ENCODE peak calls at places on chromosome 21, in eight cellular contexts. E, Z, J, T, A, P, O and B are unnamed samples.

GRCh38 chr21:39650801-39651200 is 38.1 kb downstream of the B3GALT5 start:
- DNase-seq in E (no peak), P (no peak), Z (no peak), A (no peak), T (no peak), J (no peak), O (no peak), B (no peak)

GRCh38 chr21:38938343-38938742 is 132.6 kb downstream of the ETS2 start:
- DNase-seq in T (no peak), P (peak; percentile 37), O (no peak), J (no peak), E (peak; percentile 33), Z (peak; percentile 34), A (no peak), B (no peak)

GRCh38 chr21:38268859-38269566 is 12.2 kb downstream of the KCNJ15 start:
- DNase-seq in P (no peak), J (no peak), A (no peak), T (no peak), O (no peak), Z (no peak), E (peak; percentile 86), B (no peak)

GRCh38 chr21:17560377-17560776 is 47.5 kb downstream of the CXADR start:
- DNase-seq in T (no peak), E (no peak), A (no peak), Z (no peak), O (no peak), J (no peak), P (peak; percentile 5), B (no peak)

GRCh38 chr21:39454949-39455668 is 3.3 kb downstream of the SH3BGR start:
- DNase-seq in Z (no peak), A (no peak), O (no peak), E (no peak), P (no peak), J (no peak), T (no peak), B (no peak)

GRCh38 chr21:34882719-34883131 is 166.4 kb downstream of the RUNX1 start:
- DNase-seq in P (no peak), E (no peak), J (no peak), T (no peak), A (no peak), Z (no peak), O (no peak), B (no peak)

GRCh38 chr21:25639167-25639921 is at the start of gene JAM2:
- DNase-seq in O (peak; percentile 75), J (peak; percentile 66), T (peak; percentile 26), A (peak; percentile 67), Z (peak; percentile 36), E (peak; percentile 46), P (peak; percentile 16), B (peak; percentile 80)

GRCh38 chr21:35217504-35218060 is 168.5 kb upstream of the RUNX1 start:
- DNase-seq in O (peak; percentile 45), A (no peak), J (no peak), E (peak; percentile 46), T (no peak), P (peak; percentile 82), Z (peak; percentile 82), B (no peak)

GRCh38 chr21:29849735-29850176 is 90.0 kb downstream of the GRIK1 start:
- DNase-seq in A (no peak), E (peak; percentile 70), T (peak; percentile 8), P (peak; percentile 42), O (peak; percentile 68), J (no peak), Z (peak; percentile 74), B (peak; percentile 26)

GRCh38 chr21:18832081-18832670 is 428.6 kb upstream of the TMPRSS15 start:
- DNase-seq in E (no peak), J (no peak), Z (no peak), T (no peak), A (no peak), P (no peak), O (no peak), B (no peak)

GRCh38 chr21:14603202-14603601 is 57.1 kb upstream of the SAMSN1 start:
- DNase-seq in P (no peak), T (no peak), A (no peak), J (no peak), E (no peak), Z (peak; percentile 52), O (no peak), B (no peak)

GRCh38 chr21:17387030-17387617 is 125.7 kb upstream of the CXADR start:
- DNase-seq in T (peak; percentile 33), E (peak; percentile 75), Z (peak; percentile 79), P (peak; percentile 48), A (no peak), O (no peak), J (peak; percentile 51), B (no peak)

GRCh38 chr21:31446206-31446900 is 102.3 kb upstream of the TIAM1 start:
- DNase-seq in P (no peak), T (peak; percentile 44), J (peak; percentile 63), E (peak; percentile 73), O (no peak), Z (no peak), A (no peak), B (no peak)

GRCh38 chr21:29418813-29419212 is 120.1 kb downstream of the BACH1 start:
- DNase-seq in J (no peak), P (no peak), T (no peak), E (no peak), Z (no peak), A (no peak), O (no peak), B (no peak)

GRCh38 chr21:28396421-28396820 is 596.3 kb downstream of the LTN1 start:
- DNase-seq in E (no peak), A (no peak), O (no peak), T (no peak), P (no peak), J (no peak), Z (no peak), B (no peak)

GRCh38 chr21:37582613-37583012 is 216.0 kb downstream of the DYRK1A start:
- DNase-seq in A (no peak), E (peak; percentile 73), P (peak; percentile 26), J (no peak), T (no peak), O (no peak), Z (peak; percentile 81), B (no peak)

GRCh38 chr21:38342734-38343133 is 85.9 kb downstream of the KCNJ15 start:
- DNase-seq in E (no peak), O (no peak), P (no peak), Z (no peak), J (no peak), T (no peak), A (no peak), B (peak; percentile 32)

GRCh38 chr21:16072692-16073091 is 342.9 kb downstream of the USP25 start:
- DNase-seq in P (no peak), A (no peak), J (no peak), O (no peak), T (no peak), Z (peak; percentile 90), E (no peak), B (no peak)

GRCh38 chr21:29501451-29501850 is 202.7 kb downstream of the BACH1 start:
- DNase-seq in J (no peak), T (no peak), O (no peak), A (no peak), P (no peak), Z (peak; percentile 95), E (no peak), B (no peak)

GRCh38 chr21:37827878-37828277 is 88.4 kb downstream of the KCNJ6 start:
- DNase-seq in P (no peak), E (no peak), T (no peak), J (no peak), Z (no peak), O (no peak), A (no peak), B (no peak)

DNA sequence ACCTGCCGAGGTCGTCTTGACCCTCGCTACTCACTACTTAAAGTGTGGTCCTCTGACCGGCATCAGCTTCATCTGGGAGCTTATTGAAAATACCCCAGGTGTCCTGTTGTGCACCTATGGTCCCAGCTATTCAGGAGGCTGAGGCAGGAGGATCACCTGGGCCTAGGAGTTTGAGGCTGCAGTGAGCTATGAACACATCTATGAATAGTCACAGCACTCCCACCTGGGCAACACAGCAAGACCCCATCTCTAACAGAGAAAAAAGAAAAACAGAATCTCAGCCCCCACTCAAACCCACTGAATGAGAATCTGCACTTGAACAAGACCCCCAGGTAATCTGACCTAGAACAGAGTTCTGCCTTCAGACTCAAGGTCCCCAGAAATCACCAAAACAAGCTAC is 8.7 kb upstream of the OLIG1 start:
- DNase-seq in Z (no peak), T (no peak), A (no peak), E (no peak), O (no peak), J (no peak), P (no peak), B (no peak)
- H3K27me3 ChIP-seq in Z (peaks cover 35% of the 10 kb centered on the region), T (no peaks in the 10 kb centered on the region), A (peaks cover 31% of the 10 kb centered on the region), E (no peaks in the 10 kb centered on the region), O (peaks cover 9% of the 10 kb centered on the region), J (peaks cover 4% of the 10 kb centered on the region), P (peaks cover 37% of the 10 kb centered on the region), B (no peaks in the 10 kb centered on the region)

DNA sequence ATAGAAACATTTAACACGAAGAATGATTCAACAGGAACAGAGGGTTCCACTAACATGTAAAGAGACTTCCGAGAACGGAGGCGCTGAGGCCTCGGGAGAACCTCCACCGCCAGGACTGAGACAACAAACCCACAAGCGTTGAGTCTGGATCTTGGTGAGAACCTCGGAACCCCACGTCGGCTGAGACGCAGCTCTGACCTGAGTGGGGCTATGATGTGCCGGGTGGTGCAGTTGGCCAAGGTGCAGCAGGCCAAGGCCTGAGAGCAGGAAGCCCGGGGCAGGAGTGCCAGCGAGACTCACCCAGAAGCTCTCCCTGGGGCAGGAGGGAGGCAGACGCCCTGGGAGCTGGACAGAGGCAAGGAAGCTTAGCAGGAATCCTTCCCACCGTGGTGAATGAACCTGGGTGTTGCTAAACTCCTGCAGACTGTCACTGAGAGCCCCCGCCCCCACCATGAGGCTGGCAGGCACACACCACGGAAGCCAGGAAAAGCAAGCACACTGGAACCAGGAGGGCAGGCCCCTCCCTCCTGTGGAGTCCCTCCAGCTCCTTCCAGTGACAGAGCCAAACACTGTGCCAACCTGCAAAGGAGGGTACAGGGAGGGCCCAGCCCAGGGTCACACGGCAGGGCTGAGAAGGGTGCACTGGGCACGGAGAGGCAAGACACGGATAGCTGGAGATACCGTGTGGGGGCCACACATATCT is 34.8 kb downstream of the WDR4 start:
- DNase-seq in O (peak; percentile 18), J (peak; percentile 8), Z (no peak), P (no peak), A (peak; percentile 88), T (no peak), E (no peak), B (peak; percentile 73)
- H3K27ac ChIP-seq in O (no peak overlapping the region), J (no peak overlapping the region), Z (no peak overlapping the region), P (no peak overlapping the region), A (peak overlapping the region; percentile 5), T (no peak overlapping the region), E (no peak overlapping the region), B (no peak overlapping the region)

DNA sequence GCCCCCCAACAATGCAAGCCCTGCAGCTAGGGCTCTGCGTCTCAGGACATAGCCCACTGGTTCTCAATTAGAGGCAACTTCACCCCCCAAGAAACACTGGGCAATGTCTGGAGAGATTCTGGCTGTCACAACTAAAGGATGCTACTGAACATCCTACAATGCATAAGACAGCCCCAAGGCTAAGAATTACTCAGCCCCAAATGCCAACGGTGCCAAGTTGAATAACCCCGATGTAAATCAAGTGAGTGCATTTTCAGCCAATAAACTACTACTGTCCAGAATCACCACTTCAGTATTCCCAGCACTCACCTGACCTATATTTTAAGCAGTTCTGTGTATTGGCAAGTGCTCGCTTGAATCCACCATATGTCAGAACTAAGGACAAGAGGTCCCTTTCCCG is 6.9 kb downstream of the RIPK4 start:
- DNase-seq in J (no peak), P (no peak), O (no peak), T (no peak), Z (no peak), E (no peak), A (no peak), B (no peak)
- H3K27me3 ChIP-seq in J (peaks cover 7% of the 10 kb centered on the region), P (no peaks in the 10 kb centered on the region), O (peaks cover 30% of the 10 kb centered on the region), T (peaks cover 3% of the 10 kb centered on the region), Z (peaks cover 22% of the 10 kb centered on the region), E (peaks cover 77% of the 10 kb centered on the region), A (peaks cover 24% of the 10 kb centered on the region), B (no peaks in the 10 kb centered on the region)

GRCh38 chr21:45098867-45099266 is 24.5 kb downstream of the ADARB1 start:
- DNase-seq in Z (no peak), T (no peak), E (peak; percentile 44), A (no peak), P (peak; percentile 36), O (no peak), J (no peak), B (no peak)
- H3K27ac ChIP-seq in Z (no peak overlapping the region), T (no peak overlapping the region), E (no peak overlapping the region), A (no peak overlapping the region), P (no peak overlapping the region), O (no peak overlapping the region), J (no peak overlapping the region), B (no peak overlapping the region)